ENCODE peak calls at places on chromosome 16, in four cellular contexts. C is uterus, T is GM23338, Q is cardiac fibroblast. B is an unnamed sample.

GRCh38 chr16:68434654-68435210 is 13.6 kb downstream of the SMPD3 start:
- DNase-seq in C (no peak), T (no peak), Q (no peak), B (no peak)

GRCh38 chr16:65323655-65324237 is 201.9 kb upstream of the CDH11 start:
- DNase-seq in C (no peak), T (no peak), Q (no peak), B (no peak)

GRCh38 chr16:70304892-70305448 is 6.0 kb downstream of the DDX19B start:
- DNase-seq in C (no peak), T (no peak), Q (no peak), B (no peak)

GRCh38 chr16:80027007-80027965 is 426.7 kb upstream of the MAF start:
- DNase-seq in C (peak), T (peak), Q (peak), B (peak)

GRCh38 chr16:69501956-69502457 is 63.8 kb upstream of the NFAT5 start:
- DNase-seq in C (no peak), T (no peak), Q (no peak), B (no peak)

GRCh38 chr16:5770118-5770517 is 672.5 kb upstream of the EEF2KMT start:
- DNase-seq in C (no peak), T (no peak), Q (no peak), B (no peak)

GRCh38 chr16:88066234-88066633 is 115.0 kb downstream of the BANP start:
- DNase-seq in C (no peak), T (no peak), Q (no peak), B (no peak)

GRCh38 chr16:626787-627457 is 3.9 kb upstream of the WFIKKN1 start:
- DNase-seq in C (peak), T (no peak), Q (peak), B (peak)

GRCh38 chr16:89183463-89183862 is 11.9 kb downstream of the CDH15 start:
- DNase-seq in C (no peak), T (no peak), Q (no peak), B (no peak)

GRCh38 chr16:16991711-16992110 is 479.0 kb downstream of the XYLT1 start:
- DNase-seq in C (no peak), T (peak), Q (no peak), B (no peak)

GRCh38 chr16:67936876-67937605 is 391 bp upstream of the PSMB10 start:
- DNase-seq in C (no peak), T (no peak), Q (no peak), B (peak)

GRCh38 chr16:28986492-28986891 is 1.6 kb downstream of the LAT start:
- DNase-seq in C (no peak), T (no peak), Q (no peak), B (no peak)

GRCh38 chr16:82630688-82631087 is 3.9 kb downstream of the CDH13 start:
- DNase-seq in C (no peak), T (no peak), Q (peak), B (no peak)
- TF ChIP-seq CTCF in C (peak), T (peak), Q (peak), B (peak)

GRCh38 chr16:29995330-29995910 is at the start of gene HIRIP3:
- DNase-seq in C (peak), T (peak), Q (peak), B (peak)

GRCh38 chr16:29994613-29995329 is 646 bp downstream of the HIRIP3 start:
- DNase-seq in C (peak), T (no peak), Q (peak), B (peak)

GRCh38 chr16:29992371-29992967 is 2.9 kb downstream of the HIRIP3 start:
- DNase-seq in C (no peak), T (no peak), Q (no peak), B (no peak)

GRCh38 chr16:29993191-29993902 is 2.1 kb downstream of the HIRIP3 start:
- DNase-seq in C (no peak), T (no peak), Q (no peak), B (no peak)

GRCh38 chr16:29993903-29994612 is 1.4 kb downstream of the HIRIP3 start:
- DNase-seq in C (no peak), T (no peak), Q (no peak), B (no peak)
- H3K4me3 ChIP-seq in C (no peak), T (peak), Q (no peak), B (no peak)

GRCh38 chr16:54347961-54348360 is 61.4 kb upstream of the IRX3 start:
- DNase-seq in C (no peak), T (no peak), Q (no peak), B (no peak)

GRCh38 chr16:54353097-54353496 is 66.5 kb upstream of the IRX3 start:
- DNase-seq in C (no peak), T (no peak), Q (no peak), B (no peak)

GRCh38 chr16:54355251-54355650 is 68.7 kb upstream of the IRX3 start:
- DNase-seq in C (no peak), T (no peak), Q (peak), B (peak)

GRCh38 chr16:54346046-54346445 is 59.5 kb upstream of the IRX3 start:
- DNase-seq in C (no peak), T (no peak), Q (peak), B (no peak)

DNA sequence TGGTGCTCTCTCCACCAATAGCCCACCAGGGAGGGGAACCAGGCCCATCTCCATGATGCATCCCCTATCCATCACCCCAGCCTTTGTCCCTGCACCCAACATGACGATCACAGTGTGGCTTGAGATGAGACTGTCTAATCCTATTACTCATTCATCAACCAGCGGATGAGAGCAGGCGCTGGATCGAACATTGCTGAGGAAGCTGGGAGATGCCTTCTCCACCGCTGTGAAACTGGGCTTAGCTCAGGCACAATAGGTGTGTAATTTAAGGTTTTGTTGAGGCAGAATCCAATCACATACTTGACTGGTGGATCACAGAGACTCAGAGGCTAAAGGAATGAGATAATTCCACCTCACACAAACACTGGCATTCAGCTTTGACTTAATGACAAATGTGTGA is 64.6 kb upstream of the IRX3 start:
- DNase-seq in C (no peak), T (no peak), Q (no peak), B (no peak)
- TF ChIP-seq CTCF in C (no peak), T (no peak), Q (no peak), B (no peak)

DNA sequence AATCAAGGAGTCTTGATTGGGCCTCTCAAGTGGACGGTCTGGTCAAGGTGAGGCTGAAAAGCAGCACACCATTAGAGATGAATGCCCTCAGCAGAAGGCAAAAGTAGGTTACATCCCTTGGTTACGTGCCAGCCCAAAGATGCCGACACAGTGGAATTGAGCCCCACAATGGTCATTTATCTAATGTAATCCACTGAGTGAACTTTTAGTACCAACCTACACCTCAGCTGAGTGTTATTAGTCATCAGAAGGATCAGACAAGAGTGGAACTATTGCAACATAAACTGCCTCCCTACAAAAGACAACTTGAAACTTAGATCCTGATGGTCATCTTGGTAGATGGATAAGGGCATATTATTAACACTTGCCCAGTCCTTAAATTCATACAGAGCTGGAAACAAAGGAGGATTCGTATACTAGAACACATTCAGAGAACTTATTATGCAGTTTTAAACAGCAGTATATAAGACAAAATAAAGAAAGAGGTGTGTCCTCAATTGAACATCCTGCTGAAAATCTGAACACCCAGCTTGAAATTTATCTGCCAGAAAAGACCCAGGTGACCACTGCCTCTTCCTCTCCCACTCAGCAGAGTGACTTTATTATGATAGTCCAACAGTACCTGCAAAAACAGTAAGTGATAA is 2.8 kb downstream of the DCUN1D3 start:
- DNase-seq in C (no peak), T (no peak), Q (peak), B (peak)
- H3K4me3 ChIP-seq in C (no peak), T (no peak), Q (no peak), B (peak)

DNA sequence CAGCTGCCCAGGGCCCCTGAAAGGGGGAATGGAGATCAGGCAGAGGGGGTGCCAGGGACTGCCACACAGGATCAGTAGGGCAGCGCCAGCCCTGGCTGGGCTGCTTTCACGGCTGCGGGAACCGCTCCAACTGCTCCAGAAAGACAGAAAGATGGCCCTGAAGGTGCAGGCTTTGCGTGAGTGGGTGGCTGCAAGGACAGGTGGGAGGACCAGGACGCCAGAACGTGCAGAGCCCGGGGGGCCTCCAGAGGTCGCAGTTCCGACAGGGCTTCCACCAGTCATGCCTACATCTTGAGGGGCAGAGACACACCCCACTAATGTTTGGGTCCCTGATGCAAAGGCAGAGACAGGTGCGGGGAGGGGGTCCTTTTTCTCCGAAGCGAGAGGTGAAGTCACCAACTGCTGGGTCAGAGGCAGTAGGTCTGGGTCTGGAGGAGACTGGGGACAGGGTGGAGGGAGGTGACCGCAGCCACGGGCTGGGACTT is 790 bp upstream of the ATP6V0C start:
- DNase-seq in C (no peak), T (peak), Q (no peak), B (no peak)
- TF ChIP-seq CTCF in C (no peak), T (peak), Q (no peak), B (no peak)

GRCh38 chr16:57959121-57959520 is 11.8 kb downstream of the CNGB1 start:
- DNase-seq in C (no peak), T (no peak), Q (no peak), B (no peak)
- H3K4me3 ChIP-seq in C (no peak), T (no peak), Q (no peak), B (no peak)

GRCh38 chr16:81900014-81900413 is 111.3 kb downstream of the SDR42E1 start:
- DNase-seq in C (no peak), T (no peak), Q (no peak), B (no peak)
- TF ChIP-seq CTCF in C (no peak), T (peak), Q (peak), B (no peak)

GRCh38 chr16:11329080-11329491 is 16.2 kb upstream of the RMI2 start:
- DNase-seq in C (no peak), T (peak), Q (peak), B (peak)
- H3K4me3 ChIP-seq in C (no peak), T (peak), Q (no peak), B (peak)

GRCh38 chr16:22632621-22633020 is 121.9 kb downstream of the NPIPB5 start:
- DNase-seq in C (no peak), T (no peak), Q (no peak), B (no peak)
- TF ChIP-seq CTCF in C (no peak), T (no peak), Q (no peak), B (no peak)